ENCODE peak calls at places on chromosome 18, in ten cellular contexts. T, Z, D, N, R, B, E, X, W and F are unnamed samples.

GRCh38 chr18:24189007-24189528 is 50.2 kb downstream of the CABYR start:
- DNase-seq in T (no peak), Z (no peak), D (no peak), N (no peak), R (no peak), B (no peak), E (no peak), X (no peak), W (no peak), F (no peak)

GRCh38 chr18:58103339-58103930 is 59.4 kb downstream of the NEDD4L start:
- DNase-seq in T (no peak), Z (no peak), D (no peak), N (no peak), R (no peak), B (no peak), E (no peak), X (no peak), W (no peak), F (no peak)

GRCh38 chr18:62751341-62751821 is 36.0 kb downstream of the PHLPP1 start:
- DNase-seq in T (no peak), Z (no peak), D (peak), N (no peak), R (no peak), B (peak), E (no peak), X (peak), W (no peak), F (no peak)

GRCh38 chr18:8529609-8530008 is 79.6 kb upstream of the RAB12 start:
- DNase-seq in T (no peak), Z (no peak), D (no peak), N (no peak), R (no peak), B (no peak), E (no peak), X (no peak), W (no peak), F (no peak)

GRCh38 chr18:23307567-23308295 is 145.4 kb upstream of the RIOK3 start:
- DNase-seq in T (peak), Z (no peak), D (no peak), N (no peak), R (no peak), B (no peak), E (no peak), X (no peak), W (no peak), F (no peak)

GRCh38 chr18:42742474-42742873 is 373.0 kb downstream of the RIT2 start:
- DNase-seq in T (no peak), Z (no peak), D (no peak), N (no peak), R (no peak), B (no peak), E (no peak), X (no peak), W (no peak), F (no peak)

GRCh38 chr18:47204908-47205522 is 28.9 kb upstream of the IER3IP1 start:
- DNase-seq in T (peak), Z (peak), D (no peak), N (peak), R (no peak), B (peak), E (peak), X (peak), W (peak), F (peak)

GRCh38 chr18:50282521-50283335 is 1.4 kb upstream of the MBD1 start:
- DNase-seq in T (no peak), Z (no peak), D (no peak), N (no peak), R (peak), B (no peak), E (no peak), X (no peak), W (no peak), F (no peak)

GRCh38 chr18:48866028-48866733 is 84.6 kb downstream of the SMAD7 start:
- DNase-seq in T (no peak), Z (no peak), D (peak), N (no peak), R (no peak), B (no peak), E (no peak), X (peak), W (no peak), F (no peak)

GRCh38 chr18:47283476-47283875 is 32.0 kb upstream of the SKOR2 start:
- DNase-seq in T (peak), Z (no peak), D (no peak), N (no peak), R (peak), B (no peak), E (no peak), X (peak), W (peak), F (no peak)

GRCh38 chr18:58691256-58691655 is 20.0 kb downstream of the MALT1 start:
- DNase-seq in T (no peak), Z (no peak), D (no peak), N (no peak), R (no peak), B (no peak), E (no peak), X (no peak), W (no peak), F (no peak)

GRCh38 chr18:62182220-62182619 is 4.6 kb downstream of the PIGN start:
- DNase-seq in T (no peak), Z (no peak), D (no peak), N (no peak), R (no peak), B (no peak), E (no peak), X (no peak), W (no peak), F (no peak)

GRCh38 chr18:45835057-45835634 is 9.7 kb downstream of the SIGLEC15 start:
- DNase-seq in T (no peak), Z (no peak), D (no peak), N (no peak), R (peak), B (no peak), E (no peak), X (no peak), W (no peak), F (no peak)

GRCh38 chr18:10754128-10754527 is 228.3 kb downstream of the NAPG start:
- DNase-seq in T (no peak), Z (no peak), D (no peak), N (no peak), R (no peak), B (no peak), E (no peak), X (no peak), W (peak), F (no peak)

GRCh38 chr18:23270999-23271680 is 135.9 kb downstream of the CABLES1 start:
- DNase-seq in T (no peak), Z (no peak), D (no peak), N (no peak), R (no peak), B (no peak), E (no peak), X (no peak), W (no peak), F (no peak)

GRCh38 chr18:49638209-49638785 is 76.4 kb downstream of the LIPG start:
- DNase-seq in T (no peak), Z (no peak), D (no peak), N (no peak), R (no peak), B (no peak), E (no peak), X (no peak), W (no peak), F (no peak)